ENCODE peak calls at places on chromosomes 11 and 22, in five cellular contexts. B, T, S, Q and M are unnamed samples.

GRCh38 chr11:9214765-9215164 is 50.4 kb downstream of the DENND5A start:
- DNase-seq in Q (no peak), S (no peak), T (no peak), B (no peak), M (no peak)

GRCh38 chr11:116500002-116500832 is 272.6 kb downstream of the BUD13 start:
- DNase-seq in Q (no peak), S (no peak), B (peak; percentile 43), T (no peak), M (peak; percentile 47)

GRCh38 chr22:31329029-31329428 is 17.1 kb downstream of the PATZ1 start:
- DNase-seq in B (no peak), T (no peak), S (no peak), Q (no peak), M (no peak)

GRCh38 chr22:41127447-41127846 is 35.1 kb downstream of the EP300 start:
- DNase-seq in B (no peak), T (no peak), Q (no peak), S (no peak), M (no peak)

GRCh38 chr11:110857885-110858555 is 145.8 kb upstream of the ARHGAP20 start:
- DNase-seq in Q (no peak), T (no peak), B (no peak), S (no peak), M (no peak)

GRCh38 chr11:73344191-73344607 is 32.0 kb upstream of the RELT start:
- DNase-seq in S (peak; percentile 24), B (peak; percentile 64), Q (peak; percentile 77), T (no peak), M (peak; percentile 69)

GRCh38 chr11:47672283-47672730 is 29.9 kb upstream of the MTCH2 start:
- DNase-seq in B (no peak), T (no peak), Q (no peak), S (no peak), M (no peak)

GRCh38 chr11:95154514-95154913 is 64.9 kb downstream of the ENDOD1 start:
- DNase-seq in T (peak; percentile 27), B (peak; percentile 88), Q (peak; percentile 47), S (peak; percentile 60), M (peak; percentile 47)

GRCh38 chr11:5690736-5691135 is 1.1 kb downstream of the TRIM22 start:
- DNase-seq in Q (peak; percentile 17), S (no peak), T (no peak), B (no peak), M (no peak)

GRCh38 chr22:49027122-49027670 is 800.5 kb downstream of the BRD1 start:
- DNase-seq in S (no peak), Q (no peak), B (no peak), T (no peak), M (no peak)

GRCh38 chr22:19290400-19291217 is 910 bp downstream of the CLTCL1 start:
- DNase-seq in Q (no peak), S (peak; percentile 14), B (peak; percentile 70), T (no peak), M (peak; percentile 65)

GRCh38 chr11:68370211-68371111 is 58.1 kb downstream of the LRP5 start:
- DNase-seq in S (no peak), B (peak; percentile 53), T (no peak), Q (no peak), M (peak; percentile 81)